ENCODE peak calls at places on chromosome 13, in four cellular contexts. N is OCI-LY7, U is vagina, F is mesendoderm. V is an unnamed sample.

GRCh38 chr13:93147946-93148345 is 78.7 kb upstream of the GPC6 start:
- DNase-seq in U (no peak), N (no peak), F (no peak), V (no peak)

GRCh38 chr13:31159306-31159705 is 2.4 kb downstream of the HSPH1 start:
- DNase-seq in U (no peak), F (no peak), N (no peak), V (no peak)

GRCh38 chr13:53783466-53783865 is 754.9 kb downstream of the OLFM4 start:
- DNase-seq in N (no peak), F (no peak), U (no peak), V (no peak)

GRCh38 chr13:32426981-32427851 is 714 bp downstream of the N4BP2L1 start:
- DNase-seq in F (peak; percentile 64), N (peak; percentile 57), U (no peak), V (no peak)

GRCh38 chr13:51590966-51591627 is 6.8 kb downstream of the WDFY2 start:
- DNase-seq in U (no peak), N (no peak), F (peak; percentile 78), V (no peak)

GRCh38 chr13:58991826-58992477 is 1171.8 kb downstream of the DIAPH3 start:
- DNase-seq in F (no peak), N (no peak), U (no peak), V (no peak)

GRCh38 chr13:28322256-28322895 is 172.6 kb downstream of the FLT1 start:
- DNase-seq in N (no peak), F (no peak), U (no peak), V (no peak)

GRCh38 chr13:51148952-51149573 is 38.0 kb upstream of the C13orf42 start:
- DNase-seq in U (no peak), N (peak; percentile 16), F (peak; percentile 97), V (no peak)

GRCh38 chr13:83048419-83048818 is 833.9 kb downstream of the SLITRK1 start:
- DNase-seq in U (no peak), F (no peak), N (no peak), V (no peak)

GRCh38 chr13:22451345-22451744 is 729.4 kb upstream of the SGCG start:
- DNase-seq in F (no peak), U (no peak), N (no peak), V (no peak)

GRCh38 chr13:98693756-98694155 is 58.7 kb downstream of the SLC15A1 start:
- DNase-seq in F (peak; percentile 15), U (no peak), N (no peak), V (no peak)

GRCh38 chr13:98690348-98691041 is 62.0 kb downstream of the SLC15A1 start:
- DNase-seq in U (no peak), F (no peak), N (no peak), V (no peak)

GRCh38 chr13:98688373-98688772 is 64.1 kb downstream of the SLC15A1 start:
- DNase-seq in N (no peak), U (no peak), F (peak; percentile 21), V (no peak)

GRCh38 chr13:98689347-98689968 is 63.0 kb downstream of the SLC15A1 start:
- DNase-seq in F (no peak), N (no peak), U (no peak), V (no peak)

DNA sequence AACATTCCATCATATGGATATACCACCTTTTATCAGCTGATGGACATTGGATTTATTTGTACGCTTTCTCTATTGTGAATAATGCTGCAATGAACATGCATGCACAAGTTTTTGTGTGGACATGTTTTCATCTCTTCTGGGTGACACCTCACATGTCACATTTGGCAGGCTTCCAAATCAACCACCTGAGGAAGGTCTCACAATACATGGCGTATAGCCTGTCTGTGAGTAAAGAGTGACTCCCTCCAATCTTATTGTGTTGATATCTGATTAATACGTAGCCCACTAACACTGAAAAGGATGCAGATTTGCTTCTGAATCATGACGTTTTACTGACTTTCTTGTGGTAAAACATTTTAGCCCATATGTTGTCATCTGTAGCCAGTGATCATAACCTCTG is 61.1 kb downstream of the SLC15A1 start:
- DNase-seq in F (no peak), N (no peak), U (no peak), V (no peak)
- H3K4me3 ChIP-seq in F (no peak overlapping the region), N (no peak overlapping the region), U (no peak overlapping the region), V (no peak overlapping the region)

GRCh38 chr13:94968757-94969086 is 256.4 kb upstream of the SOX21 start:
- DNase-seq in N (no peak), U (no peak), F (no peak), V (no peak)

GRCh38 chr13:94972262-94972661 is 259.9 kb upstream of the SOX21 start:
- DNase-seq in U (no peak), N (no peak), F (no peak), V (no peak)

GRCh38 chr13:94966380-94966779 is 254.0 kb upstream of the SOX21 start:
- DNase-seq in U (no peak), F (no peak), N (no peak), V (no peak)

GRCh38 chr13:94968040-94968756 is 255.9 kb upstream of the SOX21 start:
- DNase-seq in N (no peak), U (no peak), F (peak; percentile 74), V (no peak)

DNA sequence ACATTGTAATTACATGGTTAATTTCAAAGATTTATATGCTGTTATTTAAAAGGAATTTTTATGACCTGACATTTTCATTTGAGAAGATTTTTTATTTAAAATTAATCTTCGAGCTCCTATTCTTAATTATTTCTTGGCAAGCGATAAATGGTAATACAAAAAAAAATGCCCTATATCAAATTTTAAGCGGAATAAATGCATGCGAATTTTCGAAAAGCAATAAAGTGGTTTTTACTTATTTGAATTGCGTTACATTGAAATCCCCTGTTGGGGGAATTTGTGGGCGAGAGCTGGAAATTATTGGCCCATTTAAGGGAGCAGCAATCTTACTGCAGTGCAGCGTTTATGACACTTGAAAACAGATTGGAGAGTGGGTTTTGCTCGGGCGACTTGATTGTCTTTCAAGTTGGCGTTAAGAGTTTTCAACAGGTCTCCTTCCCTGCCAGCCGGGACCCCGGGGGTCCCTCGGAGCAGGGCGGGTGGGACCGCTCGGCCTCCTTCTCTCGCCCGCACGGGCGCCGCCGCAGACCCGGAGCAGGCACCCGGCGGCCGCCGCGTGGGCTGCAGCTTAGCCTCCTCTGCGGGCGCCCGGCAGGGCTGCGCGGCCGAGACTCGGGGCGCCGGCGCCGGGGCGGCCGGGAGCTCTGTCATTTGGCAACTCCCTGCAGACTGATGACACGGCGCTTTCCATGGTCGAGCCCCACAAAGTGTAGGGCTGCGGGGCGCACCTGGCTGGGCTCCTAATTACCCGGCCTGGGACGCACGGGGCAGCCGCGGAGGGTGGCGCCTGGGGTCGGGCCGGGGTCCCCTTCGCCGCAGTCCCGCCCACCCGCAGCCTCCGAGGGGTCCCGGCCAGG is 255.1 kb upstream of the SOX21 start:
- DNase-seq in N (no peak), F (peak; percentile 29), U (no peak), V (no peak)
- H3K4me3 ChIP-seq in N (no peak overlapping the region), F (peak overlapping the region; percentile 46), U (peak overlapping the region; percentile 34), V (peak overlapping the region; percentile 38)

DNA sequence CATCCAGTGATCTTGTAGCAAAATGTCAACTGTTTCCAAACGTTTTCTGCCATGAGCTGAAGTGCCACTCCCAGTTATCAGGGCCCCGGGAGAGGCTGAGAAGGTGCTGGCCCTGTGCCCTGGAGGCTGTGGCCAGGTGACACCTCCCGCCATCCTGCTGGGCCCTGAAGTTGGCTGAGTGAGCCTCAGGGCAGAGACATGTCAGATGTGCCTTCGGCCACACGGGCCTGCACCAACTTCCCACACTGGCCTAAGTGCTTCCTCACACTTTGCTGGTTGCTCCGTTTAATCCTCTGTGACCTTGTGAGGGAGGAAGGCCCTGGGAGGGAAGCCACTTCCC is 4.8 kb downstream of the ADPRHL1 start:
- DNase-seq in F (peak; percentile 40), N (peak; percentile 51), U (no peak), V (no peak)
- H3K4me3 ChIP-seq in F (no peak overlapping the region), N (peak overlapping the region; percentile 85), U (no peak overlapping the region), V (peak overlapping the region; percentile 68)

DNA sequence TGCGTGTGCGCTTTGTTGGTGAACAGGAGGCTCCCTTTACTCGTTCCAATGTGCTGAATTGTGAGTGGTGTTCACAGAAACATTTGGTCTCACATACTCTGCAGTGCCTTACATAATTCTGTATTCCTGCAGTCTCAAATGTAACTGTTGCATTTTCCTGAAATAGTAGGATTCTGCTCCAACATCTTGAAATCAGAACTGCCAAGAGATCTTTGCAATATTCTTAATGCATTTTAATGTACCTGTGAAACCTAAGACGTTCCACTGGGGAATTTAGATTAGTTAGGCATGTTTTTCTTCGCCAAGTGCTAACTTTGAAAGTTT is 166.5 kb downstream of the SLC7A1 start:
- DNase-seq in F (no peak), N (no peak), U (no peak), V (no peak)
- H3K4me3 ChIP-seq in F (no peak overlapping the region), N (peak overlapping the region; percentile 54), U (peak overlapping the region; percentile 39), V (no peak overlapping the region)

DNA sequence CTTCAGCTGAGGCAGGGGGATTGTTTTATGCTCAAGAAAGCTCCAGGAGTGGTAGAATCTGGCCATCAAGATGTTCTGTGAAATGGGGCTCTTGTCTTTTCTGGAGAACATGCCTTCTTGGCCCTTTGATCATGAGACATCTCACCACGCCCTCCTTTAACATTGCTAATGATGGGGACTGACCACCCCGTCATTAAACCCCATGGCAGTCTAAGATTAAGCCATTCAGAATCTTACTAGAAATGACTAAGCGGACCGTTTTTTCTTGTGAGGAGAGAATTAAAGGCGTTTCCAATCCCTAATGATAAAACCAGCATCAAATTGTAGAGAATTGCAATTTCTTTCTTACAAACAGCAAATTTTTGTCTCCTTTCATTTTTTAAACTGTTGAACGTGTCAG is 89.4 kb downstream of the COL4A2 start:
- DNase-seq in U (no peak), F (no peak), N (no peak), V (no peak)
- H3K4me3 ChIP-seq in U (no peak overlapping the region), F (no peak overlapping the region), N (no peak overlapping the region), V (no peak overlapping the region)

DNA sequence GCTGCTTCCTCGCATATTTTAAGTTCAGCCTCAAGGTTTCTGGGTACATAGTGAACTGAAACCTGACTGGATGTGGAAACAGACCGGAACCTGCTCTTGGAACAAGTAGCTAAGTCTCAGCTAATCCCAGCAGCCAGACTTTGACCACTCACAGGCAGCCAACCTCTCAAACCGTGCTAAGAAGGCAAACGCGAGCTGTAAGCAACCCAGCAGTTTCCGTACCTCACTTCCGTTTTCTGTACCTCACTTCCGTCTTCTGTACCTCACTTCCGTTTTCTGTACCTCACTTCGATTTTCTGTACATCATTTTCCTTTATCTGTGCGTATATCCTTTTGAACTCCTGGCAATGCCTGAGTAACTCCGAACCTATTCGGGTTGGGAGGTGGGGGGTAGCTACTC is 96.8 kb downstream of the SUCLA2 start:
- DNase-seq in U (no peak), N (no peak), F (no peak), V (no peak)
- H3K4me3 ChIP-seq in U (peak overlapping the region; percentile 22), N (no peak overlapping the region), F (no peak overlapping the region), V (no peak overlapping the region)